ENCODE peak calls at places on chromosomes 13 and 19, in ten cellular contexts. G is GM12865; I is IMR-90; R is neural crest cell; C is A549; V is activated CD8-positive, alpha-beta T cell treated with anti-CD3 and anti-CD28 coated beads, Interleukin-2, amount 10 ng/mL, durations not matched to agents 7 days and 5 days; P is CD8-positive, alpha-beta T cell; U is SJSA1; L is PC-3; Q is posterior vena cava. A is an unnamed sample.

GRCh38 chr19:7720351-7720750 is 11.6 kb downstream of the CLEC4G start:
- DNase-seq in G (no peak), I (no peak), R (no peak), C (no peak), V (no peak), P (no peak), U (no peak), L (no peak), Q (no peak), A (no peak)

GRCh38 chr13:114111577-114111976 is 20.8 kb downstream of the RASA3 start:
- DNase-seq in G (no peak), I (peak; percentile 97), R (no peak), C (no peak), V (peak; percentile 52), P (peak; percentile 41), U (no peak), L (no peak), Q (no peak), A (peak; percentile 82)

GRCh38 chr19:18046066-18046718 is 38.2 kb downstream of the ARRDC2 start:
- DNase-seq in G (no peak), I (peak; percentile 82), R (no peak), C (no peak), V (no peak), P (no peak), U (peak; percentile 96), L (peak; percentile 92), Q (no peak), A (peak; percentile 50)

GRCh38 chr19:3556978-3557460 is 367 bp downstream of the MFSD12 start:
- DNase-seq in G (peak; percentile 55), I (peak; percentile 35), R (no peak), C (peak; percentile 46), V (peak; percentile 69), P (peak; percentile 73), U (peak; percentile 65), L (peak; percentile 45), Q (no peak), A (peak; percentile 55)

GRCh38 chr19:36182612-36183454 is 30.6 kb upstream of the COX7A1 start:
- DNase-seq in G (no peak), I (peak; percentile 77), R (no peak), C (no peak), V (no peak), P (no peak), U (no peak), L (peak; percentile 12), Q (no peak), A (no peak)

GRCh38 chr13:60111726-60112125 is 52.0 kb downstream of the DIAPH3 start:
- DNase-seq in G (no peak), I (peak; percentile 43), R (no peak), C (no peak), V (no peak), P (no peak), U (no peak), L (no peak), Q (no peak), A (no peak)

GRCh38 chr13:19056355-19056880 is 125.2 kb downstream of the TUBA3C start:
- DNase-seq in G (no peak), I (no peak), R (no peak), C (no peak), V (no peak), P (no peak), U (no peak), L (no peak), Q (no peak), A (no peak)

GRCh38 chr13:50905256-50905655 is 4.3 kb upstream of the RNASEH2B start:
- DNase-seq in G (no peak), I (no peak), R (no peak), C (no peak), V (no peak), P (no peak), U (no peak), L (no peak), Q (no peak), A (no peak)

GRCh38 chr19:32677657-32678056 is 2.0 kb downstream of the RGS9BP start:
- DNase-seq in G (no peak), I (no peak), R (no peak), C (no peak), V (no peak), P (no peak), U (no peak), L (no peak), Q (no peak), A (peak; percentile 26)

GRCh38 chr19:33697766-33698165 is 76.0 kb downstream of the CHST8 start:
- DNase-seq in G (no peak), I (no peak), R (no peak), C (no peak), V (no peak), P (no peak), U (no peak), L (no peak), Q (peak; percentile 40), A (no peak)

GRCh38 chr19:56114051-56114694 is 6.9 kb downstream of the ZNF787 start:
- DNase-seq in G (no peak), I (no peak), R (no peak), C (no peak), V (no peak), P (no peak), U (no peak), L (no peak), Q (no peak), A (no peak)

GRCh38 chr19:47832723-47833122 is 11.0 kb downstream of the CRX start:
- DNase-seq in G (no peak), I (no peak), R (no peak), C (no peak), V (no peak), P (no peak), U (no peak), L (no peak), Q (no peak), A (no peak)

GRCh38 chr13:49664606-49665005 is 26.7 kb downstream of the EBPL start:
- DNase-seq in G (no peak), I (no peak), R (no peak), C (no peak), V (no peak), P (no peak), U (no peak), L (no peak), Q (no peak), A (no peak)

GRCh38 chr13:24626449-24626848 is 53.8 kb upstream of the ATP12A start:
- DNase-seq in G (no peak), I (no peak), R (no peak), C (no peak), V (peak; percentile 64), P (no peak), U (no peak), L (no peak), Q (no peak), A (no peak)

GRCh38 chr19:39692166-39692565 is 12.1 kb upstream of the LGALS14 start:
- DNase-seq in G (peak; percentile 58), I (no peak), R (no peak), C (no peak), V (no peak), P (no peak), U (no peak), L (no peak), Q (no peak), A (no peak)

GRCh38 chr13:112702341-112702982 is 12.6 kb downstream of the ATP11A start:
- DNase-seq in G (no peak), I (no peak), R (no peak), C (no peak), V (no peak), P (no peak), U (no peak), L (no peak), Q (peak; percentile 74), A (peak; percentile 62)

GRCh38 chr19:28555317-28555716 is 657.6 kb downstream of the UQCRFS1 start:
- DNase-seq in G (no peak), I (no peak), R (no peak), C (no peak), V (no peak), P (no peak), U (no peak), L (no peak), Q (no peak), A (no peak)

GRCh38 chr13:91381371-91381770 is 17.1 kb upstream of the GPC5 start:
- DNase-seq in G (peak; percentile 51), I (peak; percentile 28), R (no peak), C (no peak), V (no peak), P (no peak), U (no peak), L (peak; percentile 26), Q (no peak), A (peak; percentile 49)

GRCh38 chr13:43390101-43390500 is 366.7 kb downstream of the DNAJC15 start:
- DNase-seq in G (no peak), I (peak; percentile 68), R (no peak), C (no peak), V (no peak), P (no peak), U (no peak), L (no peak), Q (no peak), A (no peak)

GRCh38 chr13:24348797-24349515 is 39.6 kb downstream of the C1QTNF9 start:
- DNase-seq in G (no peak), I (no peak), R (no peak), C (no peak), V (no peak), P (no peak), U (no peak), L (peak; percentile 79), Q (no peak), A (no peak)

GRCh38 chr19:40255619-40256166 is 29.2 kb upstream of the CCNP start:
- DNase-seq in G (no peak), I (no peak), R (no peak), C (no peak), V (no peak), P (no peak), U (no peak), L (no peak), Q (no peak), A (no peak)

GRCh38 chr13:110391273-110391672 is 84.2 kb downstream of the COL4A2 start:
- DNase-seq in G (no peak), I (peak; percentile 76), R (no peak), C (no peak), V (no peak), P (no peak), U (peak; percentile 88), L (peak; percentile 16), Q (no peak), A (no peak)

GRCh38 chr13:45434556-45435371 is 16.6 kb upstream of the SLC25A30 start:
- DNase-seq in G (no peak), I (no peak), R (no peak), C (no peak), V (no peak), P (no peak), U (no peak), L (no peak), Q (no peak), A (no peak)

GRCh38 chr13:105436946-105437345 is 1098.5 kb downstream of the EFNB2 start:
- DNase-seq in G (no peak), I (no peak), R (no peak), C (no peak), V (no peak), P (no peak), U (no peak), L (no peak), Q (no peak), A (no peak)

GRCh38 chr13:114048463-114048862 is 74.6 kb upstream of the C13orf46 start:
- DNase-seq in G (no peak), I (no peak), R (no peak), C (no peak), V (no peak), P (no peak), U (no peak), L (no peak), Q (no peak), A (no peak)

GRCh38 chr13:95123726-95124125 is 177.5 kb downstream of the ABCC4 start:
- DNase-seq in G (no peak), I (no peak), R (no peak), C (no peak), V (no peak), P (no peak), U (no peak), L (peak; percentile 45), Q (no peak), A (no peak)

GRCh38 chr19:48170817-48171347 is 402 bp downstream of the ZSWIM9 start:
- DNase-seq in G (no peak), I (no peak), R (no peak), C (no peak), V (no peak), P (no peak), U (no peak), L (no peak), Q (no peak), A (no peak)

GRCh38 chr19:16457954-16458331 is 13.8 kb downstream of the EPS15L1 start:
- DNase-seq in G (no peak), I (no peak), R (no peak), C (no peak), V (no peak), P (no peak), U (no peak), L (no peak), Q (no peak), A (no peak)

A was measured in NB4.